ENCODE peak calls at places on chromosome 6, in nine cellular contexts. One of them, this sample, is unnamed.

GRCh38 chr6:89745728-89746127 is 73.9 kb downstream of the MDN1 start:
- DNase-seq in GM04503: peak; percentile 32
- DNase-seq in lung: no peak
- DNase-seq in hypothalamus: no peak
- DNase-seq in adipocyte: peak; percentile 76
- DNase-seq in activated gamma-delta T cell treated with anti-CD3 and anti-CD28 coated beads, Interleukin-2, amount 50 U/mL, for 16 hours: no peak
- DNase-seq in NCI-H1694: no peak
- DNase-seq in endothelial cell: no peak
- DNase-seq in GM23248: no peak
- DNase-seq in this sample: no peak

GRCh38 chr6:163284151-163284550 is 130.4 kb upstream of the QKI start:
- DNase-seq in GM04503: no peak
- DNase-seq in lung: no peak
- DNase-seq in hypothalamus: no peak
- DNase-seq in adipocyte: no peak
- DNase-seq in activated gamma-delta T cell treated with anti-CD3 and anti-CD28 coated beads, Interleukin-2, amount 50 U/mL, for 16 hours: no peak
- DNase-seq in NCI-H1694: no peak
- DNase-seq in endothelial cell: no peak
- DNase-seq in GM23248: no peak
- DNase-seq in this sample: no peak

GRCh38 chr6:14707971-14708465 is 537.9 kb upstream of the JARID2 start:
- DNase-seq in GM04503: no peak
- DNase-seq in lung: no peak
- DNase-seq in hypothalamus: no peak
- DNase-seq in adipocyte: no peak
- DNase-seq in activated gamma-delta T cell treated with anti-CD3 and anti-CD28 coated beads, Interleukin-2, amount 50 U/mL, for 16 hours: no peak
- DNase-seq in NCI-H1694: peak; percentile 34
- DNase-seq in endothelial cell: no peak
- DNase-seq in GM23248: no peak
- DNase-seq in this sample: no peak

GRCh38 chr6:52929321-52930164 is 20.0 kb upstream of the GSTA3 start:
- DNase-seq in GM04503: peak; percentile 80
- DNase-seq in lung: peak; percentile 51
- DNase-seq in hypothalamus: no peak
- DNase-seq in adipocyte: peak; percentile 75
- DNase-seq in activated gamma-delta T cell treated with anti-CD3 and anti-CD28 coated beads, Interleukin-2, amount 50 U/mL, for 16 hours: no peak
- DNase-seq in NCI-H1694: no peak
- DNase-seq in endothelial cell: no peak
- DNase-seq in GM23248: peak; percentile 98
- DNase-seq in this sample: no peak

GRCh38 chr6:169019727-169020491 is 233.7 kb downstream of the THBS2 start:
- DNase-seq in GM04503: no peak
- DNase-seq in lung: no peak
- DNase-seq in hypothalamus: no peak
- DNase-seq in adipocyte: no peak
- DNase-seq in activated gamma-delta T cell treated with anti-CD3 and anti-CD28 coated beads, Interleukin-2, amount 50 U/mL, for 16 hours: no peak
- DNase-seq in NCI-H1694: no peak
- DNase-seq in endothelial cell: no peak
- DNase-seq in GM23248: no peak
- DNase-seq in this sample: no peak

GRCh38 chr6:100512203-100512862 is 47.6 kb upstream of the SIM1 start:
- DNase-seq in GM04503: no peak
- DNase-seq in lung: no peak
- DNase-seq in hypothalamus: no peak
- DNase-seq in adipocyte: peak; percentile 45
- DNase-seq in activated gamma-delta T cell treated with anti-CD3 and anti-CD28 coated beads, Interleukin-2, amount 50 U/mL, for 16 hours: no peak
- DNase-seq in NCI-H1694: no peak
- DNase-seq in endothelial cell: no peak
- DNase-seq in GM23248: peak; percentile 60
- DNase-seq in this sample: no peak

GRCh38 chr6:40346241-40346640 is 240.9 kb downstream of the LRFN2 start:
- DNase-seq in GM04503: no peak
- DNase-seq in lung: peak; percentile 16
- DNase-seq in hypothalamus: no peak
- DNase-seq in adipocyte: no peak
- DNase-seq in activated gamma-delta T cell treated with anti-CD3 and anti-CD28 coated beads, Interleukin-2, amount 50 U/mL, for 16 hours: no peak
- DNase-seq in NCI-H1694: no peak
- DNase-seq in endothelial cell: no peak
- DNase-seq in GM23248: no peak
- DNase-seq in this sample: no peak

GRCh38 chr6:118249680-118250079 is 298.4 kb upstream of the PLN start:
- DNase-seq in GM04503: no peak
- DNase-seq in lung: no peak
- DNase-seq in hypothalamus: no peak
- DNase-seq in adipocyte: no peak
- DNase-seq in activated gamma-delta T cell treated with anti-CD3 and anti-CD28 coated beads, Interleukin-2, amount 50 U/mL, for 16 hours: no peak
- DNase-seq in NCI-H1694: no peak
- DNase-seq in endothelial cell: no peak
- DNase-seq in GM23248: no peak
- DNase-seq in this sample: peak; percentile 28

GRCh38 chr6:138537090-138537489 is 37.8 kb upstream of the NHSL1 start:
- DNase-seq in GM04503: no peak
- DNase-seq in lung: no peak
- DNase-seq in hypothalamus: no peak
- DNase-seq in adipocyte: peak; percentile 15
- DNase-seq in activated gamma-delta T cell treated with anti-CD3 and anti-CD28 coated beads, Interleukin-2, amount 50 U/mL, for 16 hours: no peak
- DNase-seq in NCI-H1694: no peak
- DNase-seq in endothelial cell: no peak
- DNase-seq in GM23248: peak; percentile 63
- DNase-seq in this sample: no peak

This sample was measured in NCI-H524 treated with DMSO at 0.1 percent for 48 hours.